ENCODE peak calls at places on chromosomes 2 and 18, in six cellular contexts. Q is fibroblast of pulmonary artery, Z is stomach, W is tibial artery, U is choroid plexus epithelial cell, L is glutamatergic neuron. P is an unnamed sample.
A peak's percentile ranks its signal among the peaks of the same experiment; 100 is the strongest.

GRCh38 chr2:218371987-218372358 is 10.1 kb upstream of the SLC11A1 start:
- DNase-seq in Z (no peak), U (no peak), W (no peak), Q (no peak), L (no peak), P (no peak)

GRCh38 chr2:223503746-223504145 is 98.4 kb downstream of the SCG2 start:
- DNase-seq in Q (no peak), U (no peak), Z (no peak), L (no peak), W (no peak), P (no peak)

GRCh38 chr2:147082850-147083522 is 761.8 kb upstream of the ACVR2A start:
- DNase-seq in L (peak; percentile 51), Z (peak; percentile 40), Q (peak; percentile 87), U (peak; percentile 90), W (no peak), P (peak; percentile 32)

GRCh38 chr2:50358586-50358985 is 673.3 kb downstream of the NRXN1 start:
- DNase-seq in Q (no peak), W (no peak), Z (no peak), L (no peak), U (no peak), P (no peak)

GRCh38 chr2:52383541-52383940 is 1351.6 kb upstream of the NRXN1 start:
- DNase-seq in Q (no peak), L (no peak), U (no peak), Z (no peak), W (no peak), P (no peak)

GRCh38 chr18:79353238-79353637 is 42.5 kb upstream of the NFATC1 start:
- DNase-seq in U (peak; percentile 43), W (no peak), L (peak; percentile 72), Z (no peak), Q (peak; percentile 7), P (no peak)

GRCh38 chr2:118322381-118322780 is 234.1 kb downstream of the INSIG2 start:
- DNase-seq in Q (no peak), W (no peak), L (no peak), Z (no peak), U (no peak), P (no peak)

GRCh38 chr2:230713331-230714121 is 884 bp downstream of the CAB39 start:
- DNase-seq in Q (no peak), U (no peak), L (peak; percentile 63), Z (peak; percentile 79), W (peak; percentile 71), P (peak; percentile 27)

GRCh38 chr2:56448403-56448998 is 264.7 kb downstream of the CCDC85A start:
- DNase-seq in L (no peak), U (no peak), Z (no peak), W (no peak), Q (peak; percentile 1), P (peak; percentile 2)

GRCh38 chr2:168643979-168644378 is 158.5 kb upstream of the NOSTRIN start:
- DNase-seq in W (no peak), Q (peak; percentile 42), U (peak; percentile 87), Z (no peak), L (no peak), P (peak; percentile 42)

GRCh38 chr2:26449278-26450030 is 28.5 kb downstream of the OTOF start:
- DNase-seq in Z (no peak), W (peak; percentile 53), U (no peak), L (no peak), Q (no peak), P (no peak)

GRCh38 chr2:105893011-105893995 is 148.6 kb downstream of the NCK2 start:
- DNase-seq in L (no peak), Q (no peak), U (no peak), Z (no peak), W (no peak), P (no peak)

GRCh38 chr2:200051621-200051945 is 96.2 kb downstream of the MAIP1 start:
- DNase-seq in L (no peak), W (no peak), U (no peak), Q (no peak), Z (no peak), P (peak; percentile 12)

GRCh38 chr2:62653582-62654422 is 51.7 kb upstream of the EHBP1 start:
- DNase-seq in W (no peak), U (peak; percentile 67), L (no peak), Z (no peak), Q (no peak), P (no peak)

GRCh38 chr2:120347387-120348010 is 1.6 kb downstream of the INHBB start:
- DNase-seq in Q (no peak), L (no peak), U (peak; percentile 48), W (no peak), Z (no peak), P (no peak)

GRCh38 chr2:214108598-214108997 is 302.3 kb upstream of the VWC2L start:
- DNase-seq in L (no peak), Q (no peak), U (no peak), W (no peak), Z (no peak), P (no peak)

GRCh38 chr2:237664151-237664550 is 36.8 kb downstream of the LRRFIP1 start:
- DNase-seq in L (no peak), U (no peak), Q (no peak), Z (no peak), W (no peak), P (no peak)

GRCh38 chr2:239927424-239927981 is 97.6 kb downstream of the NDUFA10 start:
- DNase-seq in Q (peak; percentile 66), Z (peak; percentile 24), W (peak; percentile 53), L (no peak), U (peak; percentile 80), P (peak; percentile 89)

GRCh38 chr2:231752056-231752455 is 29.0 kb downstream of the PDE6D start:
- DNase-seq in W (no peak), U (peak; percentile 45), Q (no peak), L (no peak), Z (no peak), P (no peak)

DNA sequence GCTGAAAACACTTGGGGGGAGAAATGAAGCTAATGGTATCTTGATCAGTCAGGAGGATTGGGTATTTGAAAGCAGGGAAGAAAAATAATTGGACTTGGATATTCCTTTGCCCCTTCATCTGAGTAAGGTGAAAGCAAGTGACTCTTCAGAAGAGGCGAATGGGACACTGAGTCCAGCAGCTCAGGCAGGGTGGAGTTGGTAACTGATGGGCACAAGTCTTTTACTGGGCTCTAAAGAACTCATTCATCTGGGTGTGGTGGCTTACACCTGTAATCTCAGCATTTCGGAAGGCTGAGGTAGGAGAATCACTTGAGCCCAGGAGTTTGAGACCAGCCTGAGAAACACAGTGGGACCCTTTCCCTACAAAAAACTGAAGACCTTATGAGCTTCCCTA is 11.2 kb downstream of the CFLAR start:
- DNase-seq in Q (no peak), W (no peak), U (no peak), L (no peak), Z (no peak), P (no peak)
- TF ChIP-seq CTCF in Q (no peak), W (no peak), U (no peak), L (no peak), Z (no peak), P (no peak)

DNA sequence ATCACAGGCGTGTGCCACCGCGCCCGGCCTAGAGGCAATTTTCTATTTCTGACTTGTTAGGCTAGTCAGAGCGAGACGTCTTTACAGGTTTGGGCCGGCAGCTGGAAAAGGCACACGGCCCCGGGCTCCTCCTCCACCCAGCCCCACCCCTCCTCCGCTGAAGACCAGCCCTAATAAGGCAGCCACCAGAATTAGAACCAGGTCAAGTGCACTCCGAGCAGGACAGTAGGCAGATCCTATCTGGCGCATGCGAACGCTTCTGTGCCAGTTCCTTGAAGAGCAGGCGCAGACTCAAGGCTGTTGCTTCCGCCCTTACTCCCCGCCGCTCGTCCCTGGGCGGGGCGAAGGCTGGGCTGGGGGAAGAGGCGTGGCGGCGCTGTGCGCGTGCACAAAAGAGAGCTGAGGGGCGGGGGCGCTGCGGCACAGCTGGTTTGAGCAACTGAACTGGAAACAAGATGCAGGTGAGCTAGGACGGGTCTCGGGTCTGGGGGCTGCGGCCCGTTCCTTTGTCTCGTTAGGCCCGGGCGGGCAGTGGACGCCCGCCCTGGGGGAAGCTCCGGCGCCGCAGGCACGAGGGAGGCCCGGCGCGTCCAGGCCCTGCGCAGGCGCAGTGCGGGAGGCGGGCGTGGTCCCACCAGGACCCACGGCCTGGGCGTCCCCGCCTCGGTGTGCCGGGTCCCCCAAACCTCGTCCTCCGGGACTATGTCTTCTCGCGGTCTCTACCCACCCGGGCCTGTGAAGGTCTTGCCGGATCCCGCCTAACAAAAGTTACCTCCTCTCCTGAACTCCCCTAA is at the start of gene PDCL3:
- DNase-seq in Z (peak; percentile 95), W (peak; percentile 99), U (peak; percentile 100), L (peak; percentile 93), Q (peak; percentile 99), P (peak; percentile 99)
- TF ChIP-seq CTCF in Z (no peak), W (peak; percentile 19), U (peak; percentile 27), L (no peak), Q (no peak), P (no peak)

DNA sequence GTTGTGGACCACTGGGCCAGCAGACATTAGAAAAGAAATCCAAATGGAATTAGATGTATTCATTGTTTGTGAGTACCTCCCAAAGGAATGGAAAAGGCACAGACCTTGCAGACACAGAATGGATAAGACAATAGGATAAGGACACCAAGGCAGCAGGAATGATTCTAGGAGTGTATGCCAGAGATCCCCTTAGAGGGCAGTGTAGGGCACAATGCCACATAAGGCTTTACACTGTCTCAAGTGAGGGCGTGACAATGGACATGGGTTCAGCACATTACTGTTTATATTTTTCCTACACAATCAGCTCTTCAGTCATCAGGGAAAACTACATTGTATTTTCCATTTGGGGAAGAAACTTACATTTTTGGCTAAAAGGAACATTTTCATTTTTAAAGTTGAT is 250.9 kb downstream of the PTH2R start:
- DNase-seq in Q (no peak), Z (no peak), W (no peak), U (no peak), L (no peak), P (no peak)
- TF ChIP-seq CTCF in Q (no peak), Z (no peak), W (no peak), U (no peak), L (no peak), P (no peak)

DNA sequence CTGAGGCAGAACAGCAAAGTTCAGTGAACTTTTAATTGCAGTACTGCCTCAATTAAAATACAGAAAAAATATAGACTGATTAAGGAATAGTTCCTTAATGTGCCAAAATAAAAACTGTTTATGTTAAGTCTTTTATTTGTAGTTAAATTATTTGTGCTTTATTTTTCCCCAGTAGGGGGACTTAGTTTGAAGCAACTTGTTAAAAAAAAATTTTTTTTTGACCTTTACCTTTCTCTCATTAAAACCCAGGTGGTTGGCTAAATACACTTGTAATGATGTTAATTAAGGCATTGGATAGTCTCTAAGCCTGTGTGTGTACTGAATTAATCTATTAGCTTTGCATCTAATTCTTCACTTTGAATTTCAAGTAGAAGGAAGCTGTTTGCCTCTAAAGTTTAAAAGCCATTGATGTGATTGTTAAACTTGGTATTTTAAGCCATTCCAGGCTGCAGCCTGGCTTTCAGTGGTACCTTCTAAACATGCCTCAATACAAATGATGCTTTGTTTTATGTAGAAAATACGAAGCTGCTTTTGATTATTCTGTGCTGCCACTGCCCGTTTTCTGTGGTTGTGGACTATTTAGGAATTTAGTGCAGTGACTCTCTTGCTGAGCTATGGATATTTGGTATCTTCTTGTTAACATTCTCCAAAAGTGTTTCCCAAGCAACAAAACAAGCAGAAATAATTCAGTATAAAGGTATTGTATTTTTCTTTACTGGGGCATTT is 102.9 kb downstream of the TANC1 start:
- DNase-seq in L (no peak), Q (no peak), Z (no peak), W (no peak), U (no peak), P (peak; percentile 85)
- TF ChIP-seq CTCF in L (no peak), Q (no peak), Z (no peak), W (no peak), U (no peak), P (no peak)

P was measured in astrocyte.